ENCODE peak calls at places on chromosome X, in eight cellular contexts. One of them, this sample, is unnamed.

GRCh38 chrX:30570505-30570904 is 7.1 kb downstream of the TASL start:
- ATAC-seq in upper lobe of left lung: no peak
- ATAC-seq in HepG2: no peak
- ATAC-seq in HCT116: no peak
- ATAC-seq in K562: no peak
- ATAC-seq in GM12878: peak
- ATAC-seq in Panc1: no peak
- ATAC-seq in GM23338: no peak
- ATAC-seq in this sample: no peak

GRCh38 chrX:8030361-8030760 is 103.1 kb upstream of the PNPLA4 start:
- ATAC-seq in upper lobe of left lung: no peak
- ATAC-seq in HepG2: no peak
- ATAC-seq in HCT116: no peak
- ATAC-seq in K562: no peak
- ATAC-seq in GM12878: no peak
- ATAC-seq in Panc1: no peak
- ATAC-seq in GM23338: no peak
- ATAC-seq in this sample: no peak

GRCh38 chrX:133590703-133591505 is 175.6 kb upstream of the GPC4 start:
- ATAC-seq in upper lobe of left lung: no peak
- ATAC-seq in HepG2: no peak
- ATAC-seq in HCT116: no peak
- ATAC-seq in K562: no peak
- ATAC-seq in GM12878: no peak
- ATAC-seq in Panc1: no peak
- ATAC-seq in GM23338: no peak
- ATAC-seq in this sample: no peak

GRCh38 chrX:124028177-124028576 is 66.7 kb downstream of the STAG2 start:
- ATAC-seq in upper lobe of left lung: no peak
- ATAC-seq in HepG2: no peak
- ATAC-seq in HCT116: no peak
- ATAC-seq in K562: no peak
- ATAC-seq in GM12878: no peak
- ATAC-seq in Panc1: no peak
- ATAC-seq in GM23338: no peak
- ATAC-seq in this sample: no peak

GRCh38 chrX:97260679-97261078 is 377.0 kb downstream of the RPA4 start:
- ATAC-seq in upper lobe of left lung: no peak
- ATAC-seq in HepG2: no peak
- ATAC-seq in HCT116: no peak
- ATAC-seq in K562: no peak
- ATAC-seq in GM12878: no peak
- ATAC-seq in Panc1: no peak
- ATAC-seq in GM23338: no peak
- ATAC-seq in this sample: no peak

GRCh38 chrX:73525928-73526690 is 36.9 kb upstream of the CHIC1 start:
- ATAC-seq in upper lobe of left lung: no peak
- ATAC-seq in HepG2: no peak
- ATAC-seq in HCT116: no peak
- ATAC-seq in K562: no peak
- ATAC-seq in GM12878: no peak
- ATAC-seq in Panc1: no peak
- ATAC-seq in GM23338: peak
- ATAC-seq in this sample: no peak

GRCh38 chrX:48461830-48462229 is 8.2 kb downstream of the SLC38A5 start:
- ATAC-seq in upper lobe of left lung: no peak
- ATAC-seq in HepG2: no peak
- ATAC-seq in HCT116: no peak
- ATAC-seq in K562: no peak
- ATAC-seq in GM12878: peak
- ATAC-seq in Panc1: no peak
- ATAC-seq in GM23338: no peak
- ATAC-seq in this sample: no peak

GRCh38 chrX:128020701-128021100 is 31.5 kb downstream of the ACTRT1 start:
- ATAC-seq in upper lobe of left lung: no peak
- ATAC-seq in HepG2: no peak
- ATAC-seq in HCT116: no peak
- ATAC-seq in K562: no peak
- ATAC-seq in GM12878: no peak
- ATAC-seq in Panc1: peak
- ATAC-seq in GM23338: no peak
- ATAC-seq in this sample: no peak

GRCh38 chrX:82585868-82586267 is 922.2 kb upstream of the POU3F4 start:
- ATAC-seq in upper lobe of left lung: no peak
- ATAC-seq in HepG2: no peak
- ATAC-seq in HCT116: no peak
- ATAC-seq in K562: no peak
- ATAC-seq in GM12878: no peak
- ATAC-seq in Panc1: no peak
- ATAC-seq in GM23338: no peak
- ATAC-seq in this sample: no peak

GRCh38 chrX:152637649-152638442 is at the start of gene GABRQ:
- ATAC-seq in upper lobe of left lung: no peak
- ATAC-seq in HepG2: no peak
- ATAC-seq in HCT116: peak
- ATAC-seq in K562: peak
- ATAC-seq in GM12878: no peak
- ATAC-seq in Panc1: no peak
- ATAC-seq in GM23338: peak
- ATAC-seq in this sample: no peak

GRCh38 chrX:16462912-16463311 is 187.0 kb upstream of the S100G start:
- ATAC-seq in upper lobe of left lung: no peak
- ATAC-seq in HepG2: no peak
- ATAC-seq in HCT116: no peak
- ATAC-seq in K562: no peak
- ATAC-seq in GM12878: no peak
- ATAC-seq in Panc1: no peak
- ATAC-seq in GM23338: no peak
- ATAC-seq in this sample: peak

GRCh38 chrX:115892056-115892708 is 278.4 kb upstream of the AGTR2 start:
- ATAC-seq in upper lobe of left lung: no peak
- ATAC-seq in HepG2: no peak
- ATAC-seq in HCT116: no peak
- ATAC-seq in K562: no peak
- ATAC-seq in GM12878: no peak
- ATAC-seq in Panc1: no peak
- ATAC-seq in GM23338: no peak
- ATAC-seq in this sample: no peak

GRCh38 chrX:130173190-130173895 is 1.6 kb downstream of the RAB33A start:
- ATAC-seq in upper lobe of left lung: peak
- ATAC-seq in HepG2: no peak
- ATAC-seq in HCT116: no peak
- ATAC-seq in K562: peak
- ATAC-seq in GM12878: peak
- ATAC-seq in Panc1: no peak
- ATAC-seq in GM23338: no peak
- ATAC-seq in this sample: peak

GRCh38 chrX:137313627-137314026 is 252.3 kb upstream of the ZIC3 start:
- ATAC-seq in upper lobe of left lung: no peak
- ATAC-seq in HepG2: no peak
- ATAC-seq in HCT116: no peak
- ATAC-seq in K562: no peak
- ATAC-seq in GM12878: no peak
- ATAC-seq in Panc1: no peak
- ATAC-seq in GM23338: no peak
- ATAC-seq in this sample: no peak

GRCh38 chrX:115029869-115030564 is 12.6 kb upstream of the IL13RA2 start:
- ATAC-seq in upper lobe of left lung: no peak
- ATAC-seq in HepG2: no peak
- ATAC-seq in HCT116: no peak
- ATAC-seq in K562: no peak
- ATAC-seq in GM12878: no peak
- ATAC-seq in Panc1: no peak
- ATAC-seq in GM23338: no peak
- ATAC-seq in this sample: no peak

GRCh38 chrX:96383428-96383827 is 301.2 kb upstream of the DIAPH2 start:
- ATAC-seq in upper lobe of left lung: no peak
- ATAC-seq in HepG2: no peak
- ATAC-seq in HCT116: no peak
- ATAC-seq in K562: no peak
- ATAC-seq in GM12878: no peak
- ATAC-seq in Panc1: no peak
- ATAC-seq in GM23338: no peak
- ATAC-seq in this sample: no peak

GRCh38 chrX:71118985-71119535 is 664 bp downstream of the MED12 start:
- ATAC-seq in upper lobe of left lung: peak
- ATAC-seq in HepG2: peak
- ATAC-seq in HCT116: peak
- ATAC-seq in K562: peak
- ATAC-seq in GM12878: peak
- ATAC-seq in Panc1: peak
- ATAC-seq in GM23338: peak
- ATAC-seq in this sample: no peak

GRCh38 chrX:69210513-69211065 is 45.3 kb upstream of the PJA1 start:
- ATAC-seq in upper lobe of left lung: no peak
- ATAC-seq in HepG2: no peak
- ATAC-seq in HCT116: no peak
- ATAC-seq in K562: no peak
- ATAC-seq in GM12878: no peak
- ATAC-seq in Panc1: no peak
- ATAC-seq in GM23338: no peak
- ATAC-seq in this sample: no peak
- TF ChIP-seq POLR2AphosphoS5 in upper lobe of left lung: no peak
- TF ChIP-seq POLR2AphosphoS5 in HepG2: no peak
- TF ChIP-seq POLR2AphosphoS5 in HCT116: no peak
- TF ChIP-seq POLR2AphosphoS5 in K562: no peak
- TF ChIP-seq POLR2AphosphoS5 in GM12878: no peak
- TF ChIP-seq POLR2AphosphoS5 in Panc1: no peak
- TF ChIP-seq POLR2AphosphoS5 in GM23338: no peak
- TF ChIP-seq POLR2AphosphoS5 in this sample: no peak

GRCh38 chrX:103608305-103608963 is 671 bp downstream of the TCEAL3 start:
- ATAC-seq in upper lobe of left lung: peak
- ATAC-seq in HepG2: no peak
- ATAC-seq in HCT116: no peak
- ATAC-seq in K562: no peak
- ATAC-seq in GM12878: peak
- ATAC-seq in Panc1: peak
- ATAC-seq in GM23338: peak
- ATAC-seq in this sample: peak

GRCh38 chrX:103614999-103615398 is 7.2 kb downstream of the TCEAL3 start:
- ATAC-seq in upper lobe of left lung: no peak
- ATAC-seq in HepG2: no peak
- ATAC-seq in HCT116: no peak
- ATAC-seq in K562: no peak
- ATAC-seq in GM12878: no peak
- ATAC-seq in Panc1: peak
- ATAC-seq in GM23338: no peak
- ATAC-seq in this sample: no peak

GRCh38 chrX:103607385-103608304 is at the start of gene TCEAL3:
- ATAC-seq in upper lobe of left lung: peak
- ATAC-seq in HepG2: no peak
- ATAC-seq in HCT116: no peak
- ATAC-seq in K562: no peak
- ATAC-seq in GM12878: peak
- ATAC-seq in Panc1: peak
- ATAC-seq in GM23338: peak
- ATAC-seq in this sample: peak

GRCh38 chrX:103613362-103613761 is 5.6 kb downstream of the TCEAL3 start:
- ATAC-seq in upper lobe of left lung: no peak
- ATAC-seq in HepG2: no peak
- ATAC-seq in HCT116: no peak
- ATAC-seq in K562: no peak
- ATAC-seq in GM12878: no peak
- ATAC-seq in Panc1: no peak
- ATAC-seq in GM23338: no peak
- ATAC-seq in this sample: no peak

GRCh38 chrX:103610282-103610681 is 2.5 kb downstream of the TCEAL3 start:
- ATAC-seq in upper lobe of left lung: no peak
- ATAC-seq in HepG2: no peak
- ATAC-seq in HCT116: no peak
- ATAC-seq in K562: no peak
- ATAC-seq in GM12878: no peak
- ATAC-seq in Panc1: no peak
- ATAC-seq in GM23338: no peak
- ATAC-seq in this sample: no peak
- H3K27ac ChIP-seq in upper lobe of left lung: no peak
- H3K27ac ChIP-seq in HepG2: no peak
- H3K27ac ChIP-seq in HCT116: no peak
- H3K27ac ChIP-seq in K562: no peak
- H3K27ac ChIP-seq in GM12878: no peak
- H3K27ac ChIP-seq in Panc1: no peak
- H3K27ac ChIP-seq in GM23338: no peak
- H3K27ac ChIP-seq in this sample: no peak

GRCh38 chrX:1395646-1396216 is 3.8 kb upstream of the SLC25A6 start:
- ATAC-seq in upper lobe of left lung: no peak
- ATAC-seq in HepG2: no peak
- ATAC-seq in HCT116: no peak
- ATAC-seq in K562: no peak
- ATAC-seq in GM12878: no peak
- ATAC-seq in Panc1: no peak
- ATAC-seq in GM23338: no peak
- ATAC-seq in this sample: no peak
- TF ChIP-seq POLR2AphosphoS5 in upper lobe of left lung: no peak
- TF ChIP-seq POLR2AphosphoS5 in HepG2: no peak
- TF ChIP-seq POLR2AphosphoS5 in HCT116: no peak
- TF ChIP-seq POLR2AphosphoS5 in K562: no peak
- TF ChIP-seq POLR2AphosphoS5 in GM12878: no peak
- TF ChIP-seq POLR2AphosphoS5 in Panc1: no peak
- TF ChIP-seq POLR2AphosphoS5 in GM23338: no peak
- TF ChIP-seq POLR2AphosphoS5 in this sample: no peak

GRCh38 chrX:31796624-31797023 is 724.8 kb upstream of the FTHL17 start:
- ATAC-seq in upper lobe of left lung: peak
- ATAC-seq in HepG2: no peak
- ATAC-seq in HCT116: no peak
- ATAC-seq in K562: no peak
- ATAC-seq in GM12878: no peak
- ATAC-seq in Panc1: no peak
- ATAC-seq in GM23338: no peak
- ATAC-seq in this sample: no peak

GRCh38 chrX:31800219-31800618 is 728.4 kb upstream of the FTHL17 start:
- ATAC-seq in upper lobe of left lung: no peak
- ATAC-seq in HepG2: no peak
- ATAC-seq in HCT116: no peak
- ATAC-seq in K562: no peak
- ATAC-seq in GM12878: no peak
- ATAC-seq in Panc1: no peak
- ATAC-seq in GM23338: no peak
- ATAC-seq in this sample: no peak
- H3K27ac ChIP-seq in upper lobe of left lung: no peak
- H3K27ac ChIP-seq in HepG2: no peak
- H3K27ac ChIP-seq in HCT116: no peak
- H3K27ac ChIP-seq in K562: no peak
- H3K27ac ChIP-seq in GM12878: no peak
- H3K27ac ChIP-seq in Panc1: no peak
- H3K27ac ChIP-seq in GM23338: no peak
- H3K27ac ChIP-seq in this sample: no peak

DNA sequence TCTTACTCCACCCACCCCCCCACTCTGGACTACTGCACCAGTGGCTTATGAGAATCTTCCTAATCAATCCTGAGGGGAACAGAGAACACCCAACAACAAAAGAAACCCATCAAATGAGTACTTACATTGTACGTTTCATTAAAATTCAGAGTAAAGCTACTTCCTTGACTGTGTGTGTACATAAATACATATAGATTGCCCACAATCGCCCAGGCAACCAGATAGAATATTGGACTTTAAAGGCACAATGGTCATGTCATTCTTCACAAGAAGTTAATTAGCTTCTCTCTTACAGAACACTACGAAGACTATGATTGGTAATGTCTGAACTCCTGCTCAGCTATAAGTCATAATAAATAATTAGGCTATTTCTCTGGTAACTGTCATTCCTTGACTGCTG is 12.2 kb upstream of the ATP11C start:
- ATAC-seq in upper lobe of left lung: no peak
- ATAC-seq in HepG2: no peak
- ATAC-seq in HCT116: no peak
- ATAC-seq in K562: no peak
- ATAC-seq in GM12878: no peak
- ATAC-seq in Panc1: no peak
- ATAC-seq in GM23338: no peak
- ATAC-seq in this sample: no peak
- TF ChIP-seq POLR2AphosphoS5 in upper lobe of left lung: no peak
- TF ChIP-seq POLR2AphosphoS5 in HepG2: no peak
- TF ChIP-seq POLR2AphosphoS5 in HCT116: no peak
- TF ChIP-seq POLR2AphosphoS5 in K562: no peak
- TF ChIP-seq POLR2AphosphoS5 in GM12878: no peak
- TF ChIP-seq POLR2AphosphoS5 in Panc1: no peak
- TF ChIP-seq POLR2AphosphoS5 in GM23338: no peak
- TF ChIP-seq POLR2AphosphoS5 in this sample: no peak

This sample was measured in gastroesophageal sphincter.